ENCODE peak calls at places on chromosome 21, in six cellular contexts. N is RPMI8226, D is upper lobe of right lung, C is A172, F is AG09319, G is germinal center. O is an unnamed sample.

GRCh38 chr21:43364851-43365424 is 62.0 kb downstream of the SIK1 start:
- DNase-seq in G (no peak), C (no peak), N (peak), D (no peak), F (no peak), O (no peak)

GRCh38 chr21:22585558-22585957 is 1587.3 kb downstream of the NCAM2 start:
- DNase-seq in N (peak), G (no peak), F (no peak), C (no peak), D (no peak), O (no peak)

GRCh38 chr21:34648739-34649297 is 20.0 kb upstream of the CLIC6 start:
- DNase-seq in C (no peak), G (no peak), D (no peak), N (no peak), F (no peak), O (no peak)

GRCh38 chr21:25967566-25968438 is 202.8 kb downstream of the APP start:
- DNase-seq in N (peak), F (no peak), G (peak), D (no peak), C (no peak), O (peak)

GRCh38 chr21:31550070-31550469 is 109.4 kb upstream of the SOD1 start:
- DNase-seq in N (no peak), F (no peak), D (no peak), G (no peak), C (no peak), O (no peak)

GRCh38 chr21:42556960-42557359 is 43.3 kb downstream of the SLC37A1 start:
- DNase-seq in D (peak), N (no peak), F (no peak), G (peak), C (no peak), O (no peak)

GRCh38 chr21:15706686-15707085 is 23.1 kb upstream of the USP25 start:
- DNase-seq in D (no peak), N (no peak), C (peak), F (peak), G (no peak), O (no peak)

GRCh38 chr21:15772654-15773053 is 42.9 kb downstream of the USP25 start:
- DNase-seq in G (no peak), F (no peak), N (no peak), C (no peak), D (no peak), O (no peak)

GRCh38 chr21:42939581-42940413 is 14.4 kb upstream of the ERVH48-1 start:
- DNase-seq in C (peak), N (no peak), D (peak), F (peak), G (no peak), O (no peak)

GRCh38 chr21:29601072-29601471 is 302.4 kb downstream of the BACH1 start:
- DNase-seq in N (no peak), C (no peak), G (no peak), D (no peak), F (no peak), O (no peak)

GRCh38 chr21:18191139-18191538 is 53.5 kb upstream of the CHODL start:
- DNase-seq in F (no peak), D (no peak), N (peak), G (no peak), C (no peak), O (no peak)

GRCh38 chr21:25449950-25450349 is 157.3 kb downstream of the MRPL39 start:
- DNase-seq in C (no peak), N (no peak), G (no peak), F (no peak), D (no peak), O (no peak)

GRCh38 chr21:16280731-16281130 is 550.9 kb downstream of the USP25 start:
- DNase-seq in G (no peak), C (peak), N (no peak), F (no peak), D (no peak), O (no peak)

GRCh38 chr21:33685613-33686197 is 43.4 kb downstream of the ITSN1 start:
- DNase-seq in F (peak), N (no peak), D (no peak), C (peak), G (no peak), O (no peak)

GRCh38 chr21:42317826-42318746 is 2.9 kb upstream of the TFF3 start:
- DNase-seq in N (no peak), F (no peak), G (no peak), D (no peak), C (no peak), O (no peak)

GRCh38 chr21:35414511-35415139 is 365.5 kb upstream of the RUNX1 start:
- DNase-seq in G (no peak), C (no peak), N (no peak), F (no peak), D (no peak), O (no peak)

GRCh38 chr21:43188181-43188580 is 19.4 kb downstream of the CRYAA start:
- DNase-seq in G (no peak), D (peak), F (no peak), N (no peak), C (no peak), O (no peak)

GRCh38 chr21:32155226-32155625 is 123.6 kb downstream of the MIS18A start:
- DNase-seq in N (no peak), G (no peak), D (no peak), C (no peak), F (no peak), O (no peak)

GRCh38 chr21:38384675-38385074 is 113.6 kb downstream of the ERG start:
- DNase-seq in C (no peak), N (no peak), D (no peak), F (no peak), G (no peak), O (no peak)